ENCODE peak calls at places on chromosomes 3 and 15, in four cellular contexts. U is thyroid gland, T is testis, S is IMR-90. M is an unnamed sample.

GRCh38 chr15:69881310-69881660 is 216.4 kb downstream of the TLE3 start:
- DNase-seq in S (no peak), T (no peak), U (no peak), M (no peak)

GRCh38 chr3:139107424-139108252 is 62.9 kb upstream of the PRR23C start:
- DNase-seq in S (no peak), U (no peak), T (no peak), M (peak)

GRCh38 chr3:114551770-114552526 is 258.1 kb downstream of the TIGIT start:
- DNase-seq in S (peak), T (no peak), U (peak), M (no peak)

GRCh38 chr3:73029321-73029796 is 32.1 kb upstream of the EBLN2 start:
- DNase-seq in U (no peak), S (peak), T (no peak), M (no peak)

GRCh38 chr3:66182228-66182627 is 38.6 kb upstream of the SLC25A26 start:
- DNase-seq in S (no peak), T (no peak), U (no peak), M (no peak)

GRCh38 chr3:37594873-37595783 is 266.6 kb upstream of the CTDSPL start:
- DNase-seq in T (no peak), S (no peak), U (peak), M (peak)

GRCh38 chr3:177680442-177680821 is 483.1 kb upstream of the TBL1XR1 start:
- DNase-seq in T (no peak), U (no peak), S (peak), M (no peak)

GRCh38 chr15:60323322-60323721 is 74.5 kb downstream of the ANXA2 start:
- DNase-seq in U (no peak), T (peak), S (no peak), M (no peak)

GRCh38 chr15:71079208-71080044 is 35.8 kb upstream of the THSD4 start:
- DNase-seq in T (no peak), U (peak), S (peak), M (peak)

GRCh38 chr3:89679686-89680085 is 572.3 kb downstream of the EPHA3 start:
- DNase-seq in S (no peak), U (no peak), T (no peak), M (no peak)

GRCh38 chr3:45182915-45183881 is 37.0 kb upstream of the CDCP1 start:
- DNase-seq in S (peak), U (peak), T (peak), M (peak)

GRCh38 chr15:33852570-33852969 is 115.7 kb upstream of the CHRM5 start:
- DNase-seq in T (no peak), U (no peak), S (peak), M (no peak)

GRCh38 chr3:147616998-147617619 is 207.9 kb downstream of the ZIC1 start:
- DNase-seq in U (no peak), S (peak), T (no peak), M (no peak)

GRCh38 chr3:188510366-188510765 is 356.4 kb downstream of the LPP start:
- DNase-seq in S (peak), U (no peak), T (no peak), M (no peak)

GRCh38 chr15:53307952-53308624 is 451.4 kb downstream of the WDR72 start:
- DNase-seq in T (no peak), S (no peak), U (no peak), M (no peak)

GRCh38 chr3:71444861-71445259 is 138.7 kb downstream of the FOXP1 start:
- DNase-seq in S (no peak), T (no peak), U (no peak), M (no peak)

GRCh38 chr3:179037361-179037760 is 34.2 kb downstream of the ZMAT3 start:
- DNase-seq in U (no peak), S (peak), T (no peak), M (peak)

GRCh38 chr3:20741381-20741780 is 555.4 kb upstream of the SGO1 start:
- DNase-seq in S (no peak), T (no peak), U (no peak), M (no peak)

GRCh38 chr3:47685037-47685436 is 96.7 kb downstream of the SMARCC1 start:
- DNase-seq in U (no peak), S (peak), T (no peak), M (no peak)

GRCh38 chr15:46296002-46296401 is 661.2 kb downstream of the SQOR start:
- DNase-seq in T (no peak), S (no peak), U (no peak), M (no peak)

GRCh38 chr3:13801361-13802214 is 78.3 kb downstream of the WNT7A start:
- DNase-seq in S (no peak), U (no peak), T (no peak), M (no peak)

GRCh38 chr15:96020133-96020532 is 310.4 kb upstream of the NR2F2 start:
- DNase-seq in U (no peak), S (no peak), T (no peak), M (peak)

GRCh38 chr15:30889231-30889630 is 14.5 kb upstream of the FAN1 start:
- DNase-seq in U (no peak), T (no peak), S (no peak), M (no peak)

GRCh38 chr15:61155741-61156700 is 73.1 kb downstream of the RORA start:
- DNase-seq in U (peak), T (peak), S (no peak), M (no peak)

GRCh38 chr15:69253156-69253555 is 45.6 kb upstream of the PAQR5 start:
- DNase-seq in U (no peak), S (peak), T (no peak), M (no peak)

GRCh38 chr3:115217678-115218451 is 70.8 kb upstream of the ZBTB20 start:
- DNase-seq in S (peak), U (no peak), T (peak), M (no peak)

GRCh38 chr15:48510976-48511375 is 134.5 kb downstream of the FBN1 start:
- DNase-seq in T (no peak), U (no peak), S (no peak), M (no peak)

GRCh38 chr15:27408428-27408827 is 437.4 kb downstream of the GABRG3 start:
- DNase-seq in U (no peak), T (no peak), S (no peak), M (no peak)

GRCh38 chr15:27059610-27060202 is 88.7 kb downstream of the GABRG3 start:
- DNase-seq in U (peak), S (peak), T (peak), M (peak)

GRCh38 chr3:11291808-11292207 is 19.6 kb downstream of the ATG7 start:
- DNase-seq in U (no peak), S (no peak), T (no peak), M (no peak)

GRCh38 chr3:126395846-126396513 is 1.3 kb downstream of the CFAP100 start:
- DNase-seq in U (no peak), S (no peak), T (no peak), M (no peak)

GRCh38 chr15:79916424-79916823 is 19.6 kb upstream of the MTHFS start:
- DNase-seq in U (no peak), S (no peak), T (no peak), M (no peak)

GRCh38 chr3:141393151-141394076 is 25.1 kb downstream of the ZBTB38 start:
- DNase-seq in S (no peak), T (peak), U (no peak), M (no peak)

GRCh38 chr3:72560857-72561675 is 287.2 kb downstream of the SHQ1 start:
- DNase-seq in T (no peak), U (no peak), S (no peak), M (no peak)

GRCh38 chr15:34241376-34242350 is 16.8 kb downstream of the EMC4 start:
- DNase-seq in T (no peak), S (peak), U (no peak), M (no peak)

GRCh38 chr3:43584043-43584826 is 37.6 kb downstream of the ANO10 start:
- DNase-seq in U (no peak), T (no peak), S (peak), M (no peak)

GRCh38 chr3:43580181-43580580 is 41.6 kb downstream of the ANO10 start:
- DNase-seq in U (peak), T (no peak), S (no peak), M (no peak)

GRCh38 chr3:43583481-43583880 is 38.3 kb downstream of the ANO10 start:
- DNase-seq in S (no peak), U (no peak), T (no peak), M (no peak)

GRCh38 chr3:43581343-43581742 is 40.5 kb downstream of the ANO10 start:
- DNase-seq in S (peak), U (no peak), T (no peak), M (no peak)

GRCh38 chr3:43582876-43583275 is 38.9 kb downstream of the ANO10 start:
- DNase-seq in S (peak), U (no peak), T (no peak), M (no peak)
- H3K27ac ChIP-seq in S (no peak), U (no peak), T (no peak), M (no peak)

GRCh38 chr3:52452126-52452525 is 1.7 kb downstream of the TNNC1 start:
- DNase-seq in S (no peak), T (no peak), U (no peak), M (no peak)

GRCh38 chr3:52447512-52448355 is 2.8 kb upstream of the SEMA3G start:
- DNase-seq in S (no peak), U (no peak), T (no peak), M (no peak)

GRCh38 chr3:52451237-52452083 is 2.4 kb downstream of the TNNC1 start:
- DNase-seq in U (no peak), T (no peak), S (no peak), M (no peak)

GRCh38 chr3:52452570-52453221 is 1.1 kb downstream of the TNNC1 start:
- DNase-seq in T (no peak), U (no peak), S (no peak), M (no peak)

GRCh38 chr3:52450489-52451236 is 3.2 kb downstream of the TNNC1 start:
- DNase-seq in T (no peak), S (no peak), U (no peak), M (no peak)
- H3K27ac ChIP-seq in T (no peak), S (no peak), U (peak), M (no peak)

GRCh38 chr3:194313642-194314430 is 37.3 kb downstream of the CPN2 start:
- DNase-seq in T (peak), S (no peak), U (peak), M (no peak)
- H3K27ac ChIP-seq in T (no peak), S (no peak), U (no peak), M (peak)

GRCh38 chr3:172856766-172857742 is 106.5 kb downstream of the ECT2 start:
- DNase-seq in S (no peak), T (no peak), U (peak), M (no peak)
- H3K27ac ChIP-seq in S (no peak), T (no peak), U (no peak), M (no peak)

DNA sequence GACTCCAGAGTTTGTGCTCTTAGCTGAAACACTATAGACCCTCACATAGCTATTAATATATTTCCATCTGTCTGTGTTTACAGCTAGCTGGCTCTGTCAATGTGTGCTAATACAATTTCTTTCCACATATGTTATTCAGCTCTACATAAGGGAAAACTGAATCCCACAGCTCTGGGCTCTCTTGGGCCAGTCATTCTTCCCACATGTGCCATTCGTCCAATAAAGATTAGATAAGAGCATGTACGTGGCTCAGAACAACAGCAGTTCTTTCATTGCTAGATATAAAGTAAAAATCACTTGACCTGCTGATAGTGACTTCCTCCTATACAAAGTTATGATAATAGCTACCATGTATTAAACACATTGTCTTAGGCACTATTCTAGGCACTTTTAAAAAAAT is 2.8 kb upstream of the ILDR1 start:
- DNase-seq in U (no peak), T (no peak), S (no peak), M (no peak)
- H3K27ac ChIP-seq in U (no peak), T (no peak), S (no peak), M (no peak)